ENCODE peak calls at places on chromosomes 11 and 22, in nine cellular contexts. N, U, L, T, B, C, I, S and E are unnamed samples.

GRCh38 chr11:72584293-72584921 is 89.8 kb downstream of the PDE2A start:
- DNase-seq in N (peak; percentile 70), U (peak; percentile 28), L (no peak), T (no peak), B (no peak), C (no peak), I (peak; percentile 64), S (no peak), E (peak; percentile 68)

GRCh38 chr11:125079151-125079877 is 16.2 kb downstream of the SLC37A2 start:
- DNase-seq in N (no peak), U (no peak), L (no peak), T (no peak), B (no peak), C (no peak), I (no peak), S (no peak), E (no peak)

GRCh38 chr11:66800720-66801428 is 42.4 kb upstream of the RCE1 start:
- DNase-seq in N (peak; percentile 34), U (no peak), L (no peak), T (no peak), B (no peak), C (peak; percentile 87), I (peak; percentile 42), S (no peak), E (peak; percentile 51)

GRCh38 chr11:62612366-62613274 is at the start of the genes EML3 and ROM1:
- DNase-seq in N (peak; percentile 94), U (peak; percentile 80), L (peak; percentile 91), T (peak; percentile 43), B (peak; percentile 71), C (peak; percentile 91), I (peak; percentile 96), S (no peak), E (peak; percentile 93)

GRCh38 chr22:41261541-41262249 is 21.0 kb upstream of the CHADL start:
- DNase-seq in N (no peak), U (no peak), L (no peak), T (no peak), B (no peak), C (no peak), I (no peak), S (no peak), E (no peak)

GRCh38 chr11:19597194-19597593 is 115.4 kb upstream of the NAV2 start:
- DNase-seq in N (no peak), U (peak; percentile 76), L (no peak), T (peak; percentile 93), B (no peak), C (no peak), I (no peak), S (no peak), E (no peak)

GRCh38 chr22:17580461-17581031 is 17.2 kb downstream of the SLC25A18 start:
- DNase-seq in N (no peak), U (no peak), L (no peak), T (no peak), B (no peak), C (no peak), I (no peak), S (no peak), E (no peak)

GRCh38 chr11:47254381-47254780 is 3.4 kb upstream of the NR1H3 start:
- DNase-seq in N (no peak), U (peak; percentile 36), L (no peak), T (no peak), B (no peak), C (no peak), I (no peak), S (no peak), E (no peak)

GRCh38 chr11:67640758-67641113 is 1.2 kb upstream of the TBX10 start:
- DNase-seq in N (no peak), U (no peak), L (no peak), T (no peak), B (no peak), C (no peak), I (no peak), S (no peak), E (no peak)

GRCh38 chr11:109697140-109697843 is 275.3 kb downstream of the C11orf87 start:
- DNase-seq in N (peak; percentile 12), U (peak; percentile 73), L (peak; percentile 55), T (peak; percentile 35), B (no peak), C (peak; percentile 51), I (peak; percentile 21), S (no peak), E (peak; percentile 6)

GRCh38 chr11:8354622-8355417 is 91.1 kb upstream of the LMO1 start:
- DNase-seq in N (no peak), U (no peak), L (no peak), T (no peak), B (no peak), C (peak; percentile 15), I (no peak), S (no peak), E (no peak)

GRCh38 chr22:39214383-39215069 is 30.3 kb downstream of the PDGFB start:
- DNase-seq in N (no peak), U (peak; percentile 56), L (no peak), T (peak; percentile 8), B (no peak), C (no peak), I (no peak), S (no peak), E (no peak)

GRCh38 chr11:111427471-111427912 is 48.4 kb upstream of the POU2AF1 start:
- DNase-seq in N (no peak), U (no peak), L (peak; percentile 49), T (no peak), B (no peak), C (peak; percentile 37), I (no peak), S (no peak), E (no peak)